ENCODE peak calls at places on chromosomes 7 and 10, in four cellular contexts. H is suprapubic skin, F is tibial nerve, R is uterus. J is an unnamed sample.

GRCh38 chr7:26183545-26184282 is 16.8 kb downstream of the HNRNPA2B1 start:
- DNase-seq in F (no peak), R (no peak), H (no peak), J (no peak)

GRCh38 chr7:3922175-3922635 is 621.2 kb downstream of the SDK1 start:
- DNase-seq in F (peak), R (no peak), H (no peak), J (peak)

GRCh38 chr7:116922545-116922944 is 30.8 kb upstream of the ST7 start:
- DNase-seq in H (no peak), R (no peak), F (no peak), J (no peak)

GRCh38 chr7:121195010-121195409 is 133.8 kb upstream of the WNT16 start:
- DNase-seq in R (no peak), F (no peak), H (no peak), J (no peak)

GRCh38 chr7:138752568-138753518 is 45.0 kb upstream of the TMEM213 start:
- DNase-seq in F (peak), R (peak), H (peak), J (no peak)

GRCh38 chr10:8151086-8151485 is 96.6 kb downstream of the GATA3 start:
- DNase-seq in F (no peak), R (no peak), H (no peak), J (no peak)

GRCh38 chr7:47406766-47407129 is 175.2 kb downstream of the TNS3 start:
- DNase-seq in H (no peak), F (no peak), R (no peak), J (no peak)

GRCh38 chr7:2123360-2123759 is 109.4 kb downstream of the MAD1L1 start:
- DNase-seq in R (no peak), H (no peak), F (no peak), J (no peak)

GRCh38 chr7:106819546-106819945 is 45.5 kb upstream of the PIK3CG start:
- DNase-seq in R (no peak), F (no peak), H (no peak), J (no peak)

GRCh38 chr10:5449823-5450222 is 37.5 kb downstream of the NET1 start:
- DNase-seq in H (no peak), F (no peak), R (no peak), J (peak)

GRCh38 chr7:37191797-37192196 is 256.9 kb downstream of the ELMO1 start:
- DNase-seq in F (no peak), R (no peak), H (no peak), J (no peak)

GRCh38 chr7:23181684-23182553 is at the start of gene NUP42:
- DNase-seq in R (peak), H (peak), F (peak), J (peak)

GRCh38 chr7:140156460-140157080 is 20.2 kb downstream of the KDM7A start:
- DNase-seq in R (no peak), H (no peak), F (no peak), J (peak)

GRCh38 chr10:22737587-22737986 is 23.2 kb upstream of the PIP4K2A start:
- DNase-seq in R (peak), F (peak), H (no peak), J (peak)

GRCh38 chr7:91280180-91280579 is 15.9 kb downstream of the FZD1 start:
- DNase-seq in F (no peak), H (no peak), R (no peak), J (no peak)

GRCh38 chr7:9231683-9232082 is 798.3 kb downstream of the NXPH1 start:
- DNase-seq in R (no peak), F (no peak), H (no peak), J (no peak)

GRCh38 chr10:27779462-27779861 is 33.8 kb upstream of the MKX start:
- DNase-seq in H (no peak), R (no peak), F (no peak), J (no peak)

GRCh38 chr10:113094114-113094486 is 144.1 kb downstream of the TCF7L2 start:
- DNase-seq in R (no peak), H (no peak), F (no peak), J (no peak)

GRCh38 chr10:7408003-7408493 is 2.8 kb downstream of the SFMBT2 start:
- DNase-seq in F (no peak), H (no peak), R (peak), J (peak)

GRCh38 chr10:78301891-78302738 is 268.5 kb downstream of the RPS24 start:
- DNase-seq in H (no peak), R (peak), F (no peak), J (peak)

GRCh38 chr7:27640914-27641570 is 21.6 kb downstream of the HIBADH start:
- DNase-seq in F (no peak), H (no peak), R (no peak), J (no peak)

GRCh38 chr10:73910401-73910763 is 550 bp upstream of the PLAU start:
- DNase-seq in R (no peak), H (no peak), F (no peak), J (no peak)

GRCh38 chr7:98209166-98209920 is 1.9 kb upstream of the BHLHA15 start:
- DNase-seq in F (no peak), R (no peak), H (peak), J (no peak)

GRCh38 chr10:80100861-80101695 is 22.6 kb downstream of the TMEM254 start:
- DNase-seq in F (no peak), R (no peak), H (no peak), J (no peak)

GRCh38 chr10:9596368-9596920 is 1421.2 kb upstream of the CELF2 start:
- DNase-seq in H (no peak), R (no peak), F (no peak), J (no peak)

GRCh38 chr7:94374231-94374630 is 20.5 kb upstream of the COL1A2 start:
- DNase-seq in R (peak), H (peak), F (peak), J (no peak)

GRCh38 chr10:25382029-25382810 is 207.4 kb downstream of the GPR158 start:
- DNase-seq in R (no peak), H (no peak), F (no peak), J (no peak)

GRCh38 chr7:2820508-2820934 is 23.6 kb downstream of the GNA12 start:
- DNase-seq in R (peak), F (peak), H (no peak), J (no peak)

GRCh38 chr10:118638680-118639079 is 43.2 kb upstream of the PRLHR start:
- DNase-seq in R (no peak), H (no peak), F (no peak), J (no peak)

GRCh38 chr7:83040454-83040853 is 122.2 kb downstream of the PCLO start:
- DNase-seq in H (no peak), R (no peak), F (no peak), J (no peak)

GRCh38 chr7:122518488-122518887 is 180.4 kb downstream of the RNF133 start:
- DNase-seq in H (no peak), R (no peak), F (no peak), J (no peak)

GRCh38 chr7:84746347-84746746 is 440.5 kb downstream of the SEMA3D start:
- DNase-seq in R (no peak), F (no peak), H (no peak), J (no peak)

GRCh38 chr7:132869166-132869861 is 212.6 kb downstream of the CHCHD3 start:
- DNase-seq in H (no peak), R (no peak), F (no peak), J (no peak)

GRCh38 chr7:37390149-37390548 is 58.5 kb downstream of the ELMO1 start:
- DNase-seq in F (no peak), H (no peak), R (no peak), J (no peak)

GRCh38 chr10:30819306-30820190 is 190.0 kb upstream of the LYZL2 start:
- DNase-seq in F (no peak), R (no peak), H (no peak), J (peak)

GRCh38 chr10:120052964-120053363 is 160.4 kb downstream of the SEC23IP start:
- DNase-seq in R (no peak), H (no peak), F (no peak), J (no peak)

GRCh38 chr7:33916357-33917081 is 11.2 kb downstream of the BMPER start:
- DNase-seq in R (no peak), F (no peak), H (no peak), J (no peak)

GRCh38 chr10:80952436-80952835 is 414.7 kb downstream of the SH2D4B start:
- DNase-seq in R (no peak), H (no peak), F (no peak), J (no peak)

GRCh38 chr10:11012880-11013279 is 4.8 kb upstream of the CELF2 start:
- DNase-seq in F (no peak), R (no peak), H (no peak), J (no peak)

DNA sequence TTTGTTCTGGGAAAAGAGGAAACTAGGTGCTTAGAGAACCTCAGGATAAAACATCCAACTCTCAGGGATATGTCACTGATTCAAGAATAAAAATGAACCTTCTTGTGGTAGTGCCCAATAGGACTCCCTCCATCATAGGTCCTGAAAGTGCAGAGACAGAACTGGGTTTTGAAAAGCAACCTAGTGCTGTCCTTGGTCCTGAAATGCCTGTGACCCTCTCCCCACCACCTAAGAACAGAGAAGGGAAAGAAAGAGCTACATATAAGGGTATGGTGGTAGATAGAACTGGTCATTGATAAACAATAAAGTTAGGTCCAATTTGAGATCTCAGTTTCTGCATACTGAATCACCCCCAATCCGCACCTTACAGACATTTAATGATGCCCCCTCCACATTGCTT is 953.3 kb downstream of the XPNPEP1 start:
- DNase-seq in H (no peak), R (no peak), F (no peak), J (peak)
- TF ChIP-seq POLR2A in H (no peak), R (no peak), F (no peak), J (no peak)

DNA sequence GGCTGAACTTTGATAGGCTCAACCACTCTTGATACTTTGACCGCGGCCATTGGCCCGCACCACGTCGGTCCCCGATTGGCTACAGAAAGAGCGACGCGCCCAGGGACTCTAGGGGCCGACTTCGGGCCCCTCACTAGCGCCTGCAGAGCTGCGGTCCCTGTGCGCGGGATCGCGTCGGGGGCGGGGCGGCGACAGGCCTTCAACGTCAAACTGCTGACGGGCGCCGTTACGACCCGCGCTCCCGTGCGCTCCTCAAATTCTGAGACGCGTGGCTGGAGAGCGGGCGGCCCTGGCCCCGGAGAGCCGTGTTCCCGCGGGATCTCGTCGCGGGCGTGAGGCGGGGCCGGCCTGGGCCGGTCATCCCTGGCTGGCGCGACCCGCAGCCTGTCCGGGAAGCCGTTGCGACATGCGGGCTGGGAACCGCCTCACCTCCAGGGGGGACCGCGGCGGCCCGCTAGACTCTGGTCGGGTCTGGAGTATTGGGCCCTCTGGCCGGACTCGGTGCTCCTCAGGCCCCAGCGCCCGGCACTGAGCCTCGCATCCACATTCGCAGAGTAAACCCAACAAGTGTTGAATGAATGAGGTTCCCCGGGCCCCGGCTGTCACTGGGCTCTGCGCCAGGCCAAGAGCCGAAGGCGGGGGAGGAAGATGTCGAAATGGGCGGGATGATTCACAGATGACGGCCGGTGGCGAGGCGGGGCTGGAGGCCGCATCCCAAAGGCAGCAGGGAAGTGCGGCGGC is 644 bp upstream of the SLC25A28 start:
- DNase-seq in R (peak), F (peak), H (peak), J (peak)
- TF ChIP-seq POLR2A in R (peak), F (peak), H (peak), J (peak)

DNA sequence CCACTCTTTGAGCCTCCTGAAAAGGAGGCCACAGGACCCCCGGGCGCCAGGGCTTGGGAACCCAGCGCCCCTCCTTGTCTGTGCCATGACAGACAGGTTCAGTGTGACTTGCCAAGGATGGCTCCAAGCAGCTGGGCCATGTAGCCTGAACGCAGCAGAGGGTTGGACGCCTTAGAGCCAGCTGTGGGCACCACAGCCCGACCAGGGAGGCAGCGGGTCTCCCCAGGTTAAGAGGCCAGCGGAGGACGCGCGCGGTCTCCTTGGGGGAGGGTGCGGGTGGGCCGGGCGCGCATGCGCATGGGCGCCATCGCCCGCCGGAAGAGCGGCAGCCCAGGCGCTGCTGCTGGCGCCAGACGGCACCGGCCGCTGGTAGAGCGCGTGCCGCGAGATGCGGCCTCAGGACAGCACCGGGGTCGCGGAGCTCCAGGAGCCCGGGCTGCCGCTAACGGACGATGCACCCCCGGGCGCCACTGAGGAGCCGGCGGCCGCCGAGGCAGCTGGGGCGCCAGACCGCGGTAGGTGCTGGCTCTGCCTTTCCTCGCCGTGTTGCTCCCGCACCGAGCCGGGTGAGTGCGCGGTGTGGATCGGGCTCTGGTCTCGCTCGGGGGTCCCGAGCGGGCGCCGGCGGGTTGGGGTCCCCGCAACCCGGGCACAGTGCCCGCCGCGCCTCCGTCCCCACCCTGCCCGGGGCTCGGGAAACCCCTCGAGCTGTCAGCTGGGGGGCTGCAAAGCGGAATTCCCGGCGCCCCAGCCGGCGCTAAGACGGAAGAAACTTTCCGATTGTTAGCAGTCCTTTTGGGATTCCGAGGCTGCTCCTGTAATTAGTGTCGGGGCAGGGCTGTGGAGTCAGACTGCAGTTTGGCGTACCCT is at the start of gene SLC35G1:
- DNase-seq in H (no peak), F (no peak), R (peak), J (peak)
- TF ChIP-seq POLR2A in H (no peak), F (no peak), R (no peak), J (peak)

GRCh38 chr7:1024331-1024761 is 20.0 kb upstream of the GPR146 start:
- DNase-seq in R (no peak), F (no peak), H (no peak), J (no peak)
- TF ChIP-seq POLR2A in R (no peak), F (no peak), H (no peak), J (no peak)